ENCODE peak calls at places on chromosomes 5 and 9, in five cellular contexts. H is CD8-positive, alpha-beta T cell; Y is right atrium auricular region; P is HCT116; X is uterus. I is an unnamed sample.

GRCh38 chr5:174531782-174532191 is 192.6 kb upstream of the MSX2 start:
- DNase-seq in X (no peak), H (no peak), Y (no peak), P (no peak), I (no peak)

GRCh38 chr9:11319477-11320060 is 706.8 kb upstream of the PTPRD start:
- DNase-seq in P (no peak), X (no peak), Y (no peak), H (no peak), I (no peak)

GRCh38 chr5:78974011-78974410 is 11.1 kb downstream of the ARSB start:
- DNase-seq in X (no peak), H (no peak), P (no peak), Y (no peak), I (no peak)

GRCh38 chr5:177355868-177356168 is 1.9 kb upstream of the RGS14 start:
- DNase-seq in X (no peak), Y (no peak), P (no peak), H (no peak), I (no peak)

GRCh38 chr9:108643756-108644510 is 211.9 kb downstream of the ACTL7B start:
- DNase-seq in Y (no peak), H (no peak), X (no peak), P (no peak), I (no peak)

GRCh38 chr5:178461426-178461730 is 128.8 kb downstream of the COL23A1 start:
- DNase-seq in Y (no peak), H (no peak), X (no peak), P (no peak), I (no peak)

GRCh38 chr5:98933446-98934072 is 4.8 kb upstream of the CHD1 start:
- DNase-seq in Y (no peak), H (peak; percentile 51), P (no peak), X (no peak), I (no peak)

GRCh38 chr5:131466171-131466766 is 168.8 kb downstream of the RAPGEF6 start:
- DNase-seq in Y (no peak), X (no peak), P (no peak), H (no peak), I (peak; percentile 38)

GRCh38 chr5:54520438-54520846 is 2.9 kb downstream of the SNX18 start:
- DNase-seq in H (no peak), Y (no peak), P (no peak), X (peak; percentile 28), I (no peak)

GRCh38 chr9:104780796-104781395 is 17.0 kb downstream of the NIPSNAP3B start:
- DNase-seq in H (no peak), Y (no peak), P (peak; percentile 16), X (no peak), I (no peak)

GRCh38 chr9:70618784-70619183 is 204.3 kb upstream of the KLF9 start:
- DNase-seq in X (no peak), Y (no peak), H (no peak), P (no peak), I (no peak)

GRCh38 chr9:88583901-88584596 is 49.1 kb downstream of the NXNL2 start:
- DNase-seq in Y (peak; percentile 54), P (no peak), H (no peak), X (peak; percentile 34), I (no peak)
- TF ChIP-seq CTCF in Y (no peak), P (no peak), H (no peak), X (no peak), I (no peak)

GRCh38 chr5:95779611-95780010 is 42.9 kb downstream of the GLRX start:
- DNase-seq in X (no peak), Y (no peak), P (no peak), H (no peak), I (no peak)

GRCh38 chr5:95780597-95780996 is 41.9 kb downstream of the GLRX start:
- DNase-seq in H (no peak), X (peak; percentile 36), Y (no peak), P (no peak), I (no peak)

GRCh38 chr5:95778713-95779426 is 43.7 kb downstream of the GLRX start:
- DNase-seq in Y (no peak), X (no peak), H (no peak), P (no peak), I (no peak)

GRCh38 chr5:95781101-95781583 is 41.4 kb downstream of the GLRX start:
- DNase-seq in Y (peak; percentile 85), X (peak; percentile 85), H (peak; percentile 73), P (peak; percentile 62), I (no peak)

GRCh38 chr5:95777441-95777840 is 45.1 kb downstream of the GLRX start:
- DNase-seq in Y (no peak), H (no peak), P (no peak), X (no peak), I (no peak)
- H3K4me3 ChIP-seq in Y (no peak overlapping the region), H (no peak overlapping the region), P (no peak overlapping the region), X (no peak overlapping the region), I (no peak overlapping the region)

GRCh38 chr9:37002413-37003217 is 31.5 kb downstream of the PAX5 start:
- DNase-seq in P (no peak), H (no peak), Y (no peak), X (no peak), I (no peak)
- H3K27me3 ChIP-seq in P (peaks cover 31% of the 10 kb centered on the region), H (peaks cover 21% of the 10 kb centered on the region), Y (peaks cover 10% of the 10 kb centered on the region), X (peaks cover 45% of the 10 kb centered on the region), I (peaks cover 65% of the 10 kb centered on the region)

GRCh38 chr5:94613583-94613982 is 4.8 kb downstream of the KIAA0825 start:
- DNase-seq in P (peak; percentile 33), H (no peak), Y (no peak), X (no peak), I (no peak)
- TF ChIP-seq CTCF in P (peak; percentile 42), H (no peak), Y (peak; percentile 14), X (no peak), I (peak; percentile 24)

GRCh38 chr5:67149057-67149634 is 47.5 kb downstream of the CD180 start:
- DNase-seq in P (no peak), X (no peak), H (no peak), Y (no peak), I (no peak)
- H3K4me3 ChIP-seq in P (no peak overlapping the region), X (no peak overlapping the region), H (no peak overlapping the region), Y (peak overlapping the region; percentile 27), I (no peak overlapping the region)

GRCh38 chr5:163565492-163565891 is 60.1 kb downstream of the MAT2B start:
- DNase-seq in Y (no peak), H (no peak), X (no peak), P (no peak), I (no peak)
- H3K27me3 ChIP-seq in Y (no peaks in the 10 kb centered on the region), H (peaks cover 9% of the 10 kb centered on the region), X (no peaks in the 10 kb centered on the region), P (peaks cover 40% of the 10 kb centered on the region), I (peaks cover 30% of the 10 kb centered on the region)

DNA sequence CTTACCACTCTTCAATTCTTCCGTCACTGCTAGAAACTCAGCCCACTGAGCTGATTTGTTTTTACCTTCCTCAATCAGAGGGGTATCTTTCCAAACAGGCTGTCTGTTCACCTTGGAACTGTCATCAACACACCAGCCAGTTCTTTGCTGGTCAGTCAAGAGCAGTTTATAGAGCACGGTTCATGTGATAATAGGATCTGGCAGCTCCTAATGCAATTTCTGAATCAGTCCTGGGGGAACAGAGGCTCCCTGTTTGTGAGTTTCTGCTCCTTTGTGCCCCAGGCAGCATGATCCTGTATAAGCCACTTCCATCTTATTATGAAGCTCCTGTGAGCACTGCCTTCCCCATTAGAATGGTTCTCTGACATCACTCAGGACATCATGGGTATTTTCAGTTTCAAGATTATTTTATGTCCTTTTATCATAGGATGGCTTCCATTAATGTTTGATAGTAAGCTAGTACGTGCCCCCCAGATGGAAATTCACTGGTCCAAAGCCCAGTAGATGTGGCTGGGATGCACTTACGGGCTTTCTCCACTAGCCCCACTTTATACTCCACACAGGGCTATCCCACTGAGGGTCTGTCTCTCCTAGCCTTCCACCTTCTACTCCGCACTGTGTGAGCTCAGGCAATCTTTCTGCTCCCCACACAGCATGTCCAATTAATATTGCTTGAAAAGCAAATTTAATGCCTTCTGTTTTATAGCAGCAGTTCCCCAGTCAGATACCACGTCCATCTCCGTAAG is 85.5 kb upstream of the SPIN1 start:
- DNase-seq in H (no peak), X (no peak), P (no peak), Y (no peak), I (no peak)
- TF ChIP-seq CTCF in H (no peak), X (no peak), P (no peak), Y (no peak), I (no peak)

GRCh38 chr5:141359790-141360426 is at the start of gene PCDHGB2:
- DNase-seq in P (peak; percentile 40), Y (no peak), H (no peak), X (no peak), I (no peak)

GRCh38 chr5:141360685-141361084 is 891 bp downstream of the PCDHGB2 start:
- DNase-seq in X (no peak), H (no peak), Y (no peak), P (no peak), I (no peak)

GRCh38 chr5:141362719-141363118 is 1.2 kb upstream of the PCDHGA5 start:
- DNase-seq in P (no peak), Y (no peak), H (no peak), X (no peak), I (no peak)

GRCh38 chr5:141366016-141366896 is 2.3 kb downstream of the PCDHGA5 start:
- DNase-seq in Y (no peak), P (no peak), X (no peak), H (no peak), I (no peak)

GRCh38 chr5:141363952-141364660 is at the start of gene PCDHGA5:
- DNase-seq in H (no peak), Y (no peak), X (no peak), P (no peak), I (no peak)
- H3K4me3 ChIP-seq in H (no peak within 1 kb of the TSS), Y (peak within 1 kb of the TSS; percentile 24), X (no peak within 1 kb of the TSS), P (no peak within 1 kb of the TSS), I (no peak within 1 kb of the TSS)

GRCh38 chr9:6646028-6646636 is 603 bp upstream of the GLDC start:
- DNase-seq in Y (no peak), X (no peak), H (no peak), P (no peak), I (no peak)
- H3K27me3 ChIP-seq in Y (peaks cover 5% of the 10 kb centered on the region), X (peaks cover 31% of the 10 kb centered on the region), H (peaks cover 20% of the 10 kb centered on the region), P (no peaks in the 10 kb centered on the region), I (no peaks in the 10 kb centered on the region)